ENCODE peak calls at places on chromosomes 12 and 14, in nine cellular contexts. X, R, J, Q, A, N, E, M and I are unnamed samples.

GRCh38 chr14:100283984-100284881 is 22.0 kb downstream of the SLC25A29 start:
- DNase-seq in N (peak; percentile 37), J (no peak), X (no peak), M (peak; percentile 55), Q (no peak), E (no peak), A (no peak), R (no peak), I (no peak)

GRCh38 chr12:131795688-131796410 is 32.3 kb upstream of the MMP17 start:
- DNase-seq in J (no peak), R (no peak), X (no peak), E (no peak), A (no peak), Q (no peak), N (no peak), M (peak; percentile 77), I (no peak)

GRCh38 chr14:103186241-103186835 is 63.1 kb downstream of the TNFAIP2 start:
- DNase-seq in R (no peak), Q (no peak), X (no peak), M (peak; percentile 7), E (no peak), N (no peak), A (no peak), J (no peak), I (no peak)

GRCh38 chr12:48865441-48866290 is at the start of gene RND1:
- DNase-seq in R (peak; percentile 94), M (peak; percentile 87), Q (peak; percentile 89), A (peak; percentile 70), X (peak; percentile 86), N (peak; percentile 82), E (peak; percentile 85), J (peak; percentile 75), I (peak; percentile 93)

GRCh38 chr12:26564391-26564790 is 268.6 kb downstream of the ITPR2 start:
- DNase-seq in A (no peak), J (no peak), E (no peak), X (no peak), M (no peak), R (peak; percentile 24), N (no peak), Q (no peak), I (no peak)

GRCh38 chr12:101694297-101694848 is 3.1 kb upstream of the CHPT1 start:
- DNase-seq in J (no peak), M (no peak), A (no peak), E (no peak), Q (no peak), R (no peak), X (no peak), N (no peak), I (no peak)

GRCh38 chr12:34348836-34349672 is 326.8 kb downstream of the ALG10 start:
- DNase-seq in M (no peak), Q (no peak), X (no peak), J (no peak), R (no peak), E (no peak), N (no peak), A (no peak), I (no peak)

GRCh38 chr14:72714871-72715214 is 179.1 kb downstream of the DPF3 start:
- DNase-seq in Q (no peak), R (no peak), M (peak; percentile 48), N (no peak), J (no peak), X (no peak), A (no peak), E (peak; percentile 41), I (no peak)

GRCh38 chr12:3820122-3820521 is 53.1 kb downstream of the PARP11 start:
- DNase-seq in M (no peak), N (no peak), A (no peak), J (no peak), R (peak; percentile 17), Q (no peak), E (no peak), X (no peak), I (no peak)

GRCh38 chr12:56590237-56590830 is 39.8 kb downstream of the BAZ2A start:
- DNase-seq in J (no peak), A (no peak), Q (no peak), R (peak; percentile 50), N (peak; percentile 54), X (no peak), E (no peak), M (no peak), I (no peak)

GRCh38 chr12:94679554-94679953 is 29.2 kb upstream of the TMCC3 start:
- DNase-seq in Q (no peak), M (no peak), E (no peak), R (no peak), J (no peak), X (no peak), A (no peak), N (no peak), I (peak; percentile 44)

GRCh38 chr14:53601409-53601808 is 355.2 kb downstream of the BMP4 start:
- DNase-seq in E (no peak), Q (no peak), M (no peak), N (no peak), X (no peak), J (no peak), A (no peak), R (no peak), I (no peak)

GRCh38 chr14:20848955-20849570 is 42.1 kb upstream of the RNASE3 start:
- DNase-seq in Q (no peak), X (no peak), R (no peak), N (no peak), J (no peak), E (no peak), M (no peak), A (no peak), I (no peak)

DNA sequence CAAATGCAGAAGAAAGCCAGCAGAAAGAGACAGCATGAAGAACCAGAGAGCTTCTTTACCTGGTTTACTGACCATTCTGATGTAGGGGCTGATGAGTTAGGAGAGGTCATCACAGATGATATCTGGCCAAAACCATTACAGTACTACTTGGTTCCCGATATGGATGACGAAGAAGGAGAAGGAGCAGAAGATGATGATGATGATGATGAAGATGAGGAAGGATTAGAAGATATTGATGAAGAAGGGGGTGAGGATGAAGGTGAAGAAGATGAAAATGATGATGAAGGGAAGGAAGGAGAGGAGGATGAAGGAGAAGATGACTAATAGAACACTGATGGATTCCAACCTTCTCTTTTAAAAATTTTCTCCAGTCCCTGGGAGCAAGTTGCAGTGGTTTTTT is 178.2 kb upstream of the CRY1 start:
- DNase-seq in J (no peak), Q (no peak), R (no peak), A (no peak), E (no peak), N (no peak), X (no peak), M (no peak), I (no peak)
- TF ChIP-seq CTCF in J (no peak), Q (no peak), R (no peak), A (no peak), E (no peak), N (no peak), X (no peak), M (no peak), I (no peak)

DNA sequence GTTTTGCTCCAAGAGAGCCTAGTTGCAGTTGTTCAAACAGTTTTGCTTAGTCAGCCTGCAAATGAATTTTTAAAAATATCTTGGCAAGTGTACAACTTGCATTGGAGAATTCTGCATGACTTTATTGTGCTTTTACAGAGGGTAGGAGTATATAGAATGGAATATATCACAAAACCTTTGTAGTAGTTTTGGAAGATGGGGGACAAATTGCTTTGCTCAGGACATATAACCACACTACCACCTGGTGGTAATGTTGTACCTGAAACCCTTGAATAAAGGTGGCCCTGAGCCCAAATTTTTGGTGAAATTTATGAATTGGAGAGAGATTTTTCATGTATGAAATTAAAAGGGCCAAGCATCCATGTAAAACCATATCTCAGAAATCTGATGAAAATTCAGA is 645.2 kb downstream of the MED13L start:
- DNase-seq in R (peak; percentile 49), E (no peak), X (no peak), J (no peak), Q (no peak), A (no peak), M (no peak), N (no peak), I (no peak)
- TF ChIP-seq CTCF in R (peak; percentile 28), E (peak; percentile 53), X (peak; percentile 44), J (no peak), Q (peak; percentile 12), A (peak; percentile 34), M (peak; percentile 13), N (no peak), I (peak; percentile 31)

GRCh38 chr14:91573528-91573893 is 63.4 kb upstream of the PPP4R3A start:
- DNase-seq in A (no peak), Q (no peak), N (no peak), R (no peak), J (no peak), X (no peak), E (no peak), M (no peak), I (no peak)

GRCh38 chr14:91568626-91569025 is 58.5 kb upstream of the PPP4R3A start:
- DNase-seq in Q (no peak), A (no peak), E (no peak), X (no peak), M (no peak), N (peak; percentile 34), J (no peak), R (no peak), I (no peak)

GRCh38 chr14:91570021-91570420 is 59.9 kb upstream of the PPP4R3A start:
- DNase-seq in M (no peak), X (no peak), R (no peak), J (no peak), N (peak; percentile 60), E (no peak), Q (no peak), A (no peak), I (no peak)

GRCh38 chr14:91573894-91574837 is 64.1 kb upstream of the PPP4R3A start:
- DNase-seq in E (peak; percentile 19), J (peak; percentile 31), R (peak; percentile 24), Q (peak; percentile 68), A (no peak), N (peak; percentile 50), X (no peak), M (peak; percentile 82), I (no peak)

GRCh38 chr14:91569301-91569700 is 59.2 kb upstream of the PPP4R3A start:
- DNase-seq in Q (no peak), N (no peak), R (no peak), M (no peak), A (no peak), E (no peak), J (no peak), X (no peak), I (no peak)
- TF ChIP-seq CTCF in Q (no peak), N (no peak), R (no peak), M (no peak), A (no peak), E (no peak), J (no peak), X (no peak), I (no peak)

DNA sequence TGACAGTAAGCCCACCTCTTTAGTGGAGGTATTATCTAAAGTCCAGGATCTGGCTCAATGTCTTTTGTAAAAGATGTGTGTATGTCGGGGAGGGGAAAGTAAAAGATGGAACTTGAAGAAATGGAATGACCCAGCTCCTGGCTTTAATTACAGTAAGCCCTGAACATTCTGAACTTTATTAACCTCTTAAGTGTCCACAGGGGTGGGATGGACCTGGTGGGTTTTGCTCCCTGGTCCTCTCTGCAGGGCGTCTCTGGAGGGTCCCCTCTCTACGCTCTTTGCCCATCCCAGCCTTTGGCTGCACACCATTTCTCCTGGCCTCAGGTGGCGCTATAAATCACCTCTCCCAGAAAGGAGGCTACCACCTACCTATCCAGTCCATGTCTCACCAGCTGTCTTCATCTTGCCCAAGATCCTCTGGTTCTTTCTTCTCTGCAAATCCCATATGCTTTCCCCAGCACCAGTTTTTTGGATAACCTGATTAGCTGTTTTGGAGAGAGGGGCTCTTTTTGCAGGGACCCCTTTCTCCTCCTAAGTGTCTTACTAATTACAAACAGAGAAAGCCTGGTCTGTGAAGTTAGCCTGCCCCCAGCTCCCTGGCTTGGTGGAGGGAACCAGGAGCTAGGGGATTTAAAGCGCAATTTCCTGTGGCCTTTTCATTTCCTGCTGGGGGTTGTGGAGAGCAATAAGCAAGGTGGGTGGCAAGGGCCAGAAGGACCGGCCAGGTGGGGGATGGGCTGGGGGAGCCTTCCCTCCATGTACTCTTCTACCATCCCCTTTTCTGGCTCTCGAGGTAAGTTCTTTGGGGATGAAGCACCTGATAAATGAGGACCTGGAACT is 3.9 kb upstream of the CISTR start:
- DNase-seq in Q (no peak), N (peak; percentile 30), X (no peak), A (no peak), E (no peak), J (no peak), R (no peak), M (no peak), I (no peak)
- TF ChIP-seq CTCF in Q (peak; percentile 29), N (peak; percentile 57), X (no peak), A (no peak), E (no peak), J (no peak), R (no peak), M (no peak), I (no peak)